ENCODE peak calls at places on chromosomes 12 and 14, in five cellular contexts. E, T, H, L and P are unnamed samples.

GRCh38 chr12:10031318-10031717 is 836 bp downstream of the CLEC9A start:
- DNase-seq in E (no peak), T (no peak), H (no peak), L (no peak), P (no peak)

GRCh38 chr14:97994020-97994531 is 1196.9 kb downstream of the VRK1 start:
- DNase-seq in E (no peak), T (no peak), H (no peak), L (no peak), P (no peak)

GRCh38 chr14:22122227-22123187 is 448.9 kb upstream of the OR4E1 start:
- DNase-seq in E (no peak), T (no peak), H (no peak), L (no peak), P (no peak)

GRCh38 chr14:89616425-89617141 is 199.6 kb upstream of the FOXN3 start:
- DNase-seq in E (peak), T (peak), H (no peak), L (no peak), P (peak)

GRCh38 chr14:54659365-54659764 is 92.4 kb downstream of the SAMD4A start:
- DNase-seq in E (no peak), T (no peak), H (no peak), L (no peak), P (no peak)

GRCh38 chr14:68691031-68691864 is 101.6 kb downstream of the ZFP36L1 start:
- DNase-seq in E (no peak), T (no peak), H (no peak), L (no peak), P (no peak)

GRCh38 chr12:10618338-10618987 is 5.1 kb upstream of the MAGOHB start:
- DNase-seq in E (no peak), T (no peak), H (no peak), L (no peak), P (no peak)

GRCh38 chr14:64654072-64654899 is 49.9 kb upstream of the PLEKHG3 start:
- DNase-seq in E (no peak), T (no peak), H (peak), L (no peak), P (no peak)

GRCh38 chr14:66443785-66444184 is 42.4 kb upstream of the CCDC196 start:
- DNase-seq in E (no peak), T (no peak), H (no peak), L (no peak), P (no peak)

GRCh38 chr12:52233462-52234141 is 559 bp downstream of the KRT7 start:
- DNase-seq in E (no peak), T (no peak), H (no peak), L (no peak), P (no peak)

GRCh38 chr14:105475269-105475915 is 771 bp downstream of the CRIP2 start:
- DNase-seq in E (no peak), T (no peak), H (peak), L (no peak), P (no peak)

GRCh38 chr14:99792551-99793212 is 531 bp upstream of the EML1 start:
- DNase-seq in E (peak), T (no peak), H (no peak), L (peak), P (peak)

GRCh38 chr14:49622022-49622607 is 1.5 kb downstream of the MGAT2 start:
- DNase-seq in E (peak), T (no peak), H (no peak), L (no peak), P (no peak)

GRCh38 chr12:113826805-113827204 is 139.3 kb downstream of the RBM19 start:
- DNase-seq in E (no peak), T (no peak), H (no peak), L (no peak), P (no peak)

GRCh38 chr12:23253191-23253590 is 628.2 kb downstream of the ETNK1 start:
- DNase-seq in E (no peak), T (no peak), H (no peak), L (no peak), P (no peak)